ENCODE peak calls at places on chromosomes 3 and 15, in six cellular contexts. O, J, Y, L, M and H are unnamed samples.

GRCh38 chr15:40420793-40421192 is 15.2 kb downstream of the IVD start:
- DNase-seq in O (no peak), M (no peak), L (peak), Y (peak), J (no peak), H (no peak)

GRCh38 chr15:80536231-80536630 is 132.0 kb downstream of the ARNT2 start:
- DNase-seq in L (no peak), O (no peak), M (no peak), Y (no peak), J (no peak), H (no peak)

GRCh38 chr3:42513521-42513920 is 11.1 kb downstream of the VIPR1 start:
- DNase-seq in J (no peak), O (no peak), L (no peak), M (no peak), Y (no peak), H (no peak)

GRCh38 chr3:45607790-45608189 is 13.2 kb downstream of the LIMD1 start:
- DNase-seq in M (no peak), J (no peak), O (peak), Y (no peak), L (peak), H (no peak)

GRCh38 chr3:31043184-31043819 is 148.8 kb upstream of the GADL1 start:
- DNase-seq in O (peak), L (peak), J (no peak), Y (no peak), M (no peak), H (no peak)

GRCh38 chr3:183391460-183391859 is 37.0 kb downstream of the MCF2L2 start:
- DNase-seq in J (no peak), O (no peak), L (no peak), M (no peak), Y (no peak), H (no peak)

GRCh38 chr3:41195970-41196369 is 3.3 kb upstream of the CTNNB1 start:
- DNase-seq in M (no peak), L (no peak), J (no peak), Y (no peak), O (no peak), H (no peak)

GRCh38 chr3:190497809-190498208 is 16.1 kb upstream of the IL1RAP start:
- DNase-seq in Y (no peak), M (no peak), O (no peak), J (no peak), L (peak), H (no peak)

GRCh38 chr15:63018639-63019038 is 23.9 kb upstream of the TPM1 start:
- DNase-seq in L (peak), J (no peak), M (no peak), Y (no peak), O (peak), H (no peak)

GRCh38 chr15:39786444-39787056 is 3.9 kb upstream of the FSIP1 start:
- DNase-seq in O (peak), M (peak), J (no peak), L (peak), Y (no peak), H (no peak)

GRCh38 chr3:127396473-127396872 is 108.6 kb upstream of the PRR20G start:
- DNase-seq in Y (no peak), J (no peak), L (no peak), M (no peak), O (no peak), H (no peak)

GRCh38 chr3:124886168-124887051 is 755 bp downstream of the ITGB5 start:
- DNase-seq in L (peak), Y (peak), M (peak), O (peak), J (peak), H (peak)

GRCh38 chr3:40387001-40387894 is at the start of gene ENTPD3:
- DNase-seq in L (no peak), M (no peak), J (peak), O (peak), Y (peak), H (peak)

GRCh38 chr3:98573231-98573728 is 20.1 kb downstream of the CPOX start:
- DNase-seq in O (peak), J (no peak), M (no peak), L (peak), Y (no peak), H (no peak)

GRCh38 chr3:187799942-187800637 is 54.8 kb upstream of the BCL6 start:
- DNase-seq in O (no peak), J (no peak), M (no peak), L (no peak), Y (no peak), H (peak)

GRCh38 chr3:46861293-46861995 is 1.8 kb downstream of the MYL3 start:
- DNase-seq in Y (no peak), J (no peak), M (no peak), L (no peak), O (no peak), H (no peak)